ENCODE peak calls at places on chromosome 22, in ten cellular contexts. D, W, B, M, P, G, V, K, Y and X are unnamed samples.

GRCh38 chr22:42132457-42132856 is 1.8 kb upstream of the CYP2D6 start:
- DNase-seq in D (no peak), W (no peak), B (no peak), M (no peak), P (no peak), G (no peak), V (no peak), K (peak; percentile 47), Y (no peak), X (no peak)

GRCh38 chr22:18968011-18968749 is 32.1 kb upstream of the PRODH start:
- DNase-seq in D (peak; percentile 85), W (no peak), B (no peak), M (no peak), P (no peak), G (no peak), V (no peak), K (no peak), Y (no peak), X (no peak)

GRCh38 chr22:42928969-42929837 is 72.1 kb upstream of the ARFGAP3 start:
- DNase-seq in D (no peak), W (no peak), B (no peak), M (no peak), P (peak; percentile 84), G (no peak), V (peak; percentile 48), K (peak; percentile 73), Y (peak; percentile 61), X (no peak)

GRCh38 chr22:48843640-48844039 is 984.0 kb downstream of the BRD1 start:
- DNase-seq in D (no peak), W (no peak), B (no peak), M (no peak), P (no peak), G (no peak), V (no peak), K (no peak), Y (no peak), X (no peak)

GRCh38 chr22:44549021-44549420 is 51.0 kb upstream of the RTL6 start:
- DNase-seq in D (no peak), W (no peak), B (no peak), M (no peak), P (no peak), G (no peak), V (no peak), K (no peak), Y (no peak), X (no peak)

GRCh38 chr22:27561301-27561820 is 240.2 kb downstream of the MN1 start:
- DNase-seq in D (no peak), W (no peak), B (no peak), M (no peak), P (no peak), G (no peak), V (no peak), K (no peak), Y (no peak), X (no peak)

GRCh38 chr22:37206841-37207821 is 5.1 kb downstream of the SSTR3 start:
- DNase-seq in D (no peak), W (no peak), B (no peak), M (no peak), P (no peak), G (no peak), V (no peak), K (peak; percentile 44), Y (no peak), X (no peak)

GRCh38 chr22:21032037-21032842 is at the start of gene SLC7A4:
- DNase-seq in D (peak; percentile 35), W (no peak), B (no peak), M (no peak), P (no peak), G (no peak), V (no peak), K (no peak), Y (no peak), X (no peak)

GRCh38 chr22:27226666-27227065 is 569.3 kb downstream of the MIAT start:
- DNase-seq in D (no peak), W (no peak), B (peak; percentile 59), M (no peak), P (no peak), G (no peak), V (no peak), K (no peak), Y (no peak), X (peak; percentile 43)

GRCh38 chr22:20807315-20807752 is 33.4 kb downstream of the SERPIND1 start:
- DNase-seq in D (no peak), W (peak; percentile 89), B (peak; percentile 35), M (no peak), P (no peak), G (peak; percentile 69), V (no peak), K (no peak), Y (no peak), X (peak; percentile 19)

GRCh38 chr22:43851058-43851978 is 11.0 kb downstream of the SULT4A1 start:
- DNase-seq in D (no peak), W (no peak), B (no peak), M (no peak), P (no peak), G (no peak), V (no peak), K (no peak), Y (no peak), X (no peak)

GRCh38 chr22:19085233-19086043 is 36.8 kb downstream of the DGCR2 start:
- DNase-seq in D (no peak), W (no peak), B (peak; percentile 67), M (no peak), P (peak; percentile 38), G (peak; percentile 31), V (no peak), K (no peak), Y (no peak), X (no peak)

GRCh38 chr22:19510919-19511341 is 13.3 kb downstream of the CLDN5 start:
- DNase-seq in D (no peak), W (no peak), B (no peak), M (no peak), P (no peak), G (no peak), V (no peak), K (no peak), Y (no peak), X (no peak)

GRCh38 chr22:22422629-22423112 is 85.9 kb downstream of the ZNF280B start:
- DNase-seq in D (no peak), W (peak; percentile 11), B (peak; percentile 71), M (no peak), P (peak; percentile 68), G (peak; percentile 13), V (peak; percentile 39), K (peak; percentile 94), Y (peak; percentile 46), X (no peak)

GRCh38 chr22:43238526-43239006 is 51.6 kb upstream of the TTLL12 start:
- DNase-seq in D (no peak), W (no peak), B (no peak), M (no peak), P (no peak), G (no peak), V (no peak), K (no peak), Y (no peak), X (no peak)

GRCh38 chr22:38246046-38246658 is 26.7 kb downstream of the TMEM184B start:
- DNase-seq in D (no peak), W (no peak), B (no peak), M (no peak), P (no peak), G (no peak), V (no peak), K (no peak), Y (no peak), X (no peak)
- H3K27ac ChIP-seq in D (no peak overlapping the region), W (no peak overlapping the region), B (no peak overlapping the region), M (peak overlapping the region; percentile 83), P (peak overlapping the region; percentile 78), G (no peak overlapping the region), V (no peak overlapping the region), K (peak overlapping the region; percentile 62), Y (peak overlapping the region; percentile 45), X (peak overlapping the region; percentile 92)

DNA sequence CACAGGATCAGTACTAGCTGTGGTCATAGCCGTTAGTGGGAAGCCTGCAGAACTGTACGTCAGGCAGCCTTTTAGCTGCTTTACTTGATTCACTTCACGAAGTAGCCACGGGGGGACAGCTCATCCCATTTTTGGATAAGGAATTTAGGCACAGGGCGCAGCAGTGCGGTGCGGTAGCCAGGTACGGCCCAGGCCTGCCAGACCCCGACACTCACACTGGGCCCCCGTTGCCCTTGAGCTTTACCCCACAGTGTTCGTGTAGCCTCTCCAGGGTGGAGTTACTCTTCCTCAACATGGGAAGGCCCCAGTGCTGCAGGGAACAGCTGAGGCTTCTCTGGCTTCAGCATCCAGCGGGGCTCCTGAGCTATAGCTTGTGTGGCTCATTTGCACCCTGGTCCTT is 59.4 kb downstream of the SBF1 start:
- DNase-seq in D (no peak), W (no peak), B (no peak), M (no peak), P (no peak), G (no peak), V (no peak), K (no peak), Y (no peak), X (no peak)
- TF ChIP-seq CTCF in D (no peak), W (no peak), B (no peak), M (no peak), P (no peak), G (no peak), V (no peak), K (no peak), Y (no peak), X (no peak)

DNA sequence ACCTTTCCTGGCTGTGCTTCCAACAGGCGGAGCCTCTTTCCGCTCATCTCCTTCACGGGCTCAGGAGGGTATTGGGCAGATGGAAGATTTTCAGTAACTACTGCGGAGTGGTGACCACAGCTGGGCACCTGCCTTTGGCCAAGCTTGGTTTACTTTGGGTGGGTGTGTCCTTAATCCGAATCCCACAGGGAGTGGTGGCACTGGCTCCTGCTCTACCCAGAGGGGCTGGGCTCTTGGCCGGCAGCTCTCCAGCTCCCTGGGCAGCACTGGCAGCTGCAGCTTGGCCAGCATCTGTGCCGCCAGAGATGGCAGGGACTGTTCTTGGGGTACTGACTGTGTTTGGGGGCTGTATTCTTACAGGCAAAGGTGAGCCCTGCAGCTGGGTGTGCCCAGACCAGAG is 29.8 kb downstream of the BID start:
- DNase-seq in D (no peak), W (no peak), B (no peak), M (no peak), P (no peak), G (no peak), V (no peak), K (no peak), Y (no peak), X (no peak)
- H3K4me3 ChIP-seq in D (no peak overlapping the region), W (no peak overlapping the region), B (no peak overlapping the region), M (no peak overlapping the region), P (no peak overlapping the region), G (no peak overlapping the region), V (no peak overlapping the region), K (no peak overlapping the region), Y (no peak overlapping the region), X (no peak overlapping the region)

GRCh38 chr22:29018293-29019189 is 43.1 kb downstream of the C22orf31 start:
- DNase-seq in D (no peak), W (no peak), B (no peak), M (no peak), P (no peak), G (no peak), V (no peak), K (no peak), Y (no peak), X (no peak)
- H3K27ac ChIP-seq in D (peak overlapping the region; percentile 49), W (no peak overlapping the region), B (no peak overlapping the region), M (no peak overlapping the region), P (no peak overlapping the region), G (no peak overlapping the region), V (no peak overlapping the region), K (no peak overlapping the region), Y (no peak overlapping the region), X (no peak overlapping the region)